ENCODE peak calls at places on chromosomes 6 and 20, in four cellular contexts. P is AG20443, N is non-pigmented ciliary epithelial cell, D is NCI-H1694. H is an unnamed sample.

GRCh38 chr6:137095651-137096238 is 51.0 kb upstream of the IL20RA start:
- DNase-seq in P (no peak), N (no peak), D (peak; percentile 15), H (no peak)

GRCh38 chr6:106745824-106746610 is 116.6 kb downstream of the QRSL1 start:
- DNase-seq in P (no peak), N (no peak), D (no peak), H (no peak)

GRCh38 chr6:15505463-15505918 is 157.3 kb downstream of the DTNBP1 start:
- DNase-seq in P (no peak), N (no peak), D (no peak), H (no peak)

GRCh38 chr20:35539756-35540212 is 2.1 kb upstream of the ERGIC3 start:
- DNase-seq in P (no peak), N (no peak), D (no peak), H (no peak)

GRCh38 chr6:149234051-149234962 is 83.2 kb upstream of the TAB2 start:
- DNase-seq in P (no peak), N (peak; percentile 59), D (no peak), H (no peak)

GRCh38 chr6:143059616-143060353 is 904 bp upstream of the AIG1 start:
- DNase-seq in P (peak; percentile 35), N (peak; percentile 86), D (no peak), H (peak; percentile 91)

GRCh38 chr6:30002871-30003270 is 58.2 kb upstream of the POLR1H start:
- DNase-seq in P (peak; percentile 65), N (no peak), D (no peak), H (peak; percentile 48)

GRCh38 chr6:9467746-9468145 is 947.1 kb downstream of the TFAP2A start:
- DNase-seq in P (peak; percentile 57), N (no peak), D (no peak), H (peak; percentile 83)

GRCh38 chr6:50714487-50715379 is 1.4 kb downstream of the TFAP2D start:
- DNase-seq in P (no peak), N (no peak), D (no peak), H (no peak)

GRCh38 chr6:42217165-42217522 is 517 bp downstream of the MRPS10 start:
- DNase-seq in P (no peak), N (no peak), D (no peak), H (no peak)

GRCh38 chr20:62303327-62304226 is 780 bp downstream of the ADRM1 start:
- DNase-seq in P (peak; percentile 52), N (no peak), D (no peak), H (peak; percentile 15)

GRCh38 chr20:36823126-36823525 is 49.6 kb upstream of the DSN1 start:
- DNase-seq in P (no peak), N (no peak), D (peak; percentile 63), H (no peak)

GRCh38 chr6:38146021-38146657 is 326.6 kb downstream of the ZFAND3 start:
- DNase-seq in P (peak; percentile 65), N (no peak), D (no peak), H (peak; percentile 12)

GRCh38 chr6:118697554-118697953 is 46.2 kb upstream of the CEP85L start:
- DNase-seq in P (no peak), N (no peak), D (no peak), H (no peak)

GRCh38 chr6:16965679-16966078 is 136.2 kb upstream of the STMND1 start:
- DNase-seq in P (no peak), N (no peak), D (no peak), H (no peak)

GRCh38 chr6:135693971-135694370 is 157.5 kb upstream of the PDE7B start:
- DNase-seq in P (no peak), N (no peak), D (no peak), H (no peak)

GRCh38 chr6:15255481-15256414 is 9.9 kb downstream of the JARID2 start:
- DNase-seq in P (no peak), N (no peak), D (no peak), H (no peak)

GRCh38 chr6:123913858-123914257 is 110.2 kb downstream of the NKAIN2 start:
- DNase-seq in P (no peak), N (no peak), D (no peak), H (no peak)

GRCh38 chr6:113308266-113308665 is 548.9 kb upstream of the MARCKS start:
- DNase-seq in P (no peak), N (no peak), D (no peak), H (no peak)